ENCODE peak calls at places on chromosomes 4 and X, in five cellular contexts. V is Peyer's patch; U is C1 segment of cervical spinal cord; Y is effector CD4-positive, alpha-beta T cell; X is activated T-cell treated with anti-CD3 and anti-CD28 coated beads for 48 hours. N is an unnamed sample.

GRCh38 chr4:151012836-151013235 is 2.2 kb downstream of the LRBA start:
- DNase-seq in U (no peak), Y (no peak), X (no peak), V (no peak), N (no peak)

GRCh38 chr4:152415980-152416379 is 119.9 kb downstream of the FBXW7 start:
- DNase-seq in X (no peak), Y (no peak), V (no peak), U (no peak), N (no peak)

GRCh38 chrX:64394059-64394873 is 986 bp downstream of the MTMR8 start:
- DNase-seq in U (no peak), X (no peak), V (no peak), Y (no peak), N (no peak)

GRCh38 chrX:152635941-152636340 is 1.8 kb upstream of the GABRQ start:
- DNase-seq in Y (no peak), X (no peak), U (no peak), V (no peak), N (peak)

GRCh38 chr4:48578132-48578964 is 88.3 kb downstream of the ZAR1 start:
- DNase-seq in U (peak), V (no peak), X (peak), Y (peak), N (no peak)

GRCh38 chrX:34632404-34632803 is 24.7 kb downstream of the TMEM47 start:
- DNase-seq in Y (no peak), V (no peak), X (no peak), U (no peak), N (no peak)

GRCh38 chr4:125303058-125303457 is 11.7 kb upstream of the FAT4 start:
- DNase-seq in U (no peak), V (no peak), Y (no peak), X (no peak), N (no peak)

GRCh38 chr4:34196375-34196774 is 2047.9 kb downstream of the ARAP2 start:
- DNase-seq in X (no peak), U (no peak), Y (no peak), V (no peak), N (no peak)

GRCh38 chr4:13546855-13547562 is 2.7 kb upstream of the NKX3-2 start:
- DNase-seq in U (no peak), Y (no peak), V (peak), X (no peak), N (no peak)

GRCh38 chrX:15686818-15687685 is 22.4 kb upstream of the CLTRN start:
- DNase-seq in V (no peak), U (peak), Y (peak), X (peak), N (no peak)

GRCh38 chr4:43402393-43402792 is 509.9 kb downstream of the GRXCR1 start:
- DNase-seq in U (no peak), V (no peak), X (no peak), Y (no peak), N (no peak)

GRCh38 chr4:55175779-55176231 is 50.4 kb upstream of the KDR start:
- DNase-seq in U (no peak), Y (no peak), X (no peak), V (no peak), N (no peak)